ENCODE peak calls at places on chromosomes 5 and 9, in four cellular contexts. One of them, this sample, is unnamed. For H3K4me1, the result is how much of the 10 kb centered on the place peaks cover.

GRCh38 chr9:36492849-36493248 is 79.8 kb upstream of the MELK start:
- DNase-seq in endodermal cell: no peak
- DNase-seq in thoracic aorta: no peak
- DNase-seq in Peyer's patch: no peak
- DNase-seq in this sample: no peak

GRCh38 chr5:5658226-5658625 is 235.7 kb downstream of the ICE1 start:
- DNase-seq in endodermal cell: no peak
- DNase-seq in thoracic aorta: peak
- DNase-seq in Peyer's patch: peak
- DNase-seq in this sample: no peak

GRCh38 chr9:109652971-109653370 is 127.0 kb upstream of the PALM2AKAP2 start:
- DNase-seq in endodermal cell: peak
- DNase-seq in thoracic aorta: no peak
- DNase-seq in Peyer's patch: no peak
- DNase-seq in this sample: no peak

GRCh38 chr5:130333089-130333488 is 428.8 kb downstream of the CHSY3 start:
- DNase-seq in endodermal cell: no peak
- DNase-seq in thoracic aorta: no peak
- DNase-seq in Peyer's patch: no peak
- DNase-seq in this sample: no peak

GRCh38 chr5:136089804-136090203 is 42.8 kb upstream of the SMAD5 start:
- DNase-seq in endodermal cell: peak
- DNase-seq in thoracic aorta: no peak
- DNase-seq in Peyer's patch: no peak
- DNase-seq in this sample: no peak

GRCh38 chr9:33465096-33465495 is 8.6 kb downstream of the NOL6 start:
- DNase-seq in endodermal cell: no peak
- DNase-seq in thoracic aorta: no peak
- DNase-seq in Peyer's patch: no peak
- DNase-seq in this sample: peak

GRCh38 chr5:27130587-27130986 is 92.2 kb upstream of the CDH9 start:
- DNase-seq in endodermal cell: no peak
- DNase-seq in thoracic aorta: no peak
- DNase-seq in Peyer's patch: no peak
- DNase-seq in this sample: no peak

GRCh38 chr5:1547655-1548054 is 23.9 kb upstream of the LPCAT1 start:
- DNase-seq in endodermal cell: no peak
- DNase-seq in thoracic aorta: no peak
- DNase-seq in Peyer's patch: peak
- DNase-seq in this sample: peak

GRCh38 chr9:83544002-83544698 is 5.9 kb upstream of the FRMD3 start:
- DNase-seq in endodermal cell: peak
- DNase-seq in thoracic aorta: no peak
- DNase-seq in Peyer's patch: peak
- DNase-seq in this sample: no peak

GRCh38 chr5:74612059-74612458 is 28.5 kb downstream of the ENC1 start:
- DNase-seq in endodermal cell: no peak
- DNase-seq in thoracic aorta: no peak
- DNase-seq in Peyer's patch: no peak
- DNase-seq in this sample: no peak

GRCh38 chr5:137737349-137738256 is 1.7 kb upstream of the KLHL3 start:
- DNase-seq in endodermal cell: peak
- DNase-seq in thoracic aorta: no peak
- DNase-seq in Peyer's patch: peak
- DNase-seq in this sample: no peak

GRCh38 chr5:81021486-81021885 is 61.3 kb downstream of the RASGRF2 start:
- DNase-seq in endodermal cell: no peak
- DNase-seq in thoracic aorta: no peak
- DNase-seq in Peyer's patch: no peak
- DNase-seq in this sample: no peak

GRCh38 chr9:109451311-109452025 is 46.6 kb downstream of the PTPN3 start:
- DNase-seq in endodermal cell: peak
- DNase-seq in thoracic aorta: no peak
- DNase-seq in Peyer's patch: no peak
- DNase-seq in this sample: no peak

GRCh38 chr5:68141494-68141893 is 74.1 kb upstream of the PIK3R1 start:
- DNase-seq in endodermal cell: no peak
- DNase-seq in thoracic aorta: no peak
- DNase-seq in Peyer's patch: no peak
- DNase-seq in this sample: no peak

GRCh38 chr5:154779105-154779504 is 23.9 kb downstream of the LARP1 start:
- DNase-seq in endodermal cell: no peak
- DNase-seq in thoracic aorta: no peak
- DNase-seq in Peyer's patch: peak
- DNase-seq in this sample: no peak

GRCh38 chr9:15271403-15271802 is 35.6 kb downstream of the TTC39B start:
- DNase-seq in endodermal cell: peak
- DNase-seq in thoracic aorta: no peak
- DNase-seq in Peyer's patch: no peak
- DNase-seq in this sample: no peak

GRCh38 chr5:5983261-5983660 is 395.1 kb downstream of the MED10 start:
- DNase-seq in endodermal cell: no peak
- DNase-seq in thoracic aorta: no peak
- DNase-seq in Peyer's patch: no peak
- DNase-seq in this sample: no peak

GRCh38 chr9:88767504-88767790 is 223.8 kb upstream of the S1PR3 start:
- DNase-seq in endodermal cell: no peak
- DNase-seq in thoracic aorta: no peak
- DNase-seq in Peyer's patch: no peak
- DNase-seq in this sample: no peak

GRCh38 chr5:30331534-30331933 is 862.0 kb upstream of the CDH6 start:
- DNase-seq in endodermal cell: no peak
- DNase-seq in thoracic aorta: no peak
- DNase-seq in Peyer's patch: no peak
- DNase-seq in this sample: no peak

GRCh38 chr5:82601085-82601484 is 322.9 kb upstream of the RPS23 start:
- DNase-seq in endodermal cell: no peak
- DNase-seq in thoracic aorta: no peak
- DNase-seq in Peyer's patch: peak
- DNase-seq in this sample: no peak

GRCh38 chr5:175836741-175837729 is 34.3 kb upstream of the CPLX2 start:
- DNase-seq in endodermal cell: no peak
- DNase-seq in thoracic aorta: no peak
- DNase-seq in Peyer's patch: no peak
- DNase-seq in this sample: no peak

GRCh38 chr9:133359420-133360175 is 3.2 kb downstream of the SURF2 start:
- DNase-seq in endodermal cell: peak
- DNase-seq in thoracic aorta: no peak
- DNase-seq in Peyer's patch: no peak
- DNase-seq in this sample: no peak

GRCh38 chr9:95981741-95982390 is 106.4 kb downstream of the ERCC6L2 start:
- DNase-seq in endodermal cell: no peak
- DNase-seq in thoracic aorta: no peak
- DNase-seq in Peyer's patch: no peak
- DNase-seq in this sample: no peak

GRCh38 chr5:17192191-17192590 is 25.2 kb upstream of the BASP1 start:
- DNase-seq in endodermal cell: no peak
- DNase-seq in thoracic aorta: no peak
- DNase-seq in Peyer's patch: no peak
- DNase-seq in this sample: no peak

DNA sequence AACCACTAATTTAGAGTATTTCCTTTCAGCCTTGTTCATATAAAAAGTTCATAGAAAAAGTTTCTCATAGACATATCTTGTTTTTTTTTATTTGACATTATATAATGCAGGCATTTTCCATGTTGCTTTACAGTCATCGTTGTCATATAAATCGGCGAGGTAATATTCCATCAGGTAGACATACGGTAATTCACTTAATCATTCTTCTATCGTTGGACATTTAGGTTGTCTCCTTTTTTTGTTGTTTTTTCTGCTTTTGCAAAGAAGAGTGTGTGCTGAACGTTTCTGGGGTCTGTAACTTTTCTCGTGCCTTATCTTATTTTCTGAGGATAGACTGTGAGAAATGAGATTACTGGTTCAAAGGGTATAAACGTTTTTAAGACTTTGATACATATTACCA is 283.6 kb downstream of the ARHGAP26 start:
- DNase-seq in endodermal cell: no peak
- DNase-seq in thoracic aorta: no peak
- DNase-seq in Peyer's patch: no peak
- DNase-seq in this sample: no peak
- H3K4me1 ChIP-seq in endodermal cell: under half
- H3K4me1 ChIP-seq in thoracic aorta: under half
- H3K4me1 ChIP-seq in Peyer's patch: under half
- H3K4me1 ChIP-seq in this sample: under half

GRCh38 chr5:13278148-13278547 is 666.3 kb downstream of the DNAH5 start:
- DNase-seq in endodermal cell: no peak
- DNase-seq in thoracic aorta: no peak
- DNase-seq in Peyer's patch: no peak
- DNase-seq in this sample: no peak
- TF ChIP-seq CTCF in endodermal cell: peak
- TF ChIP-seq CTCF in thoracic aorta: no peak
- TF ChIP-seq CTCF in Peyer's patch: no peak
- TF ChIP-seq CTCF in this sample: no peak

DNA sequence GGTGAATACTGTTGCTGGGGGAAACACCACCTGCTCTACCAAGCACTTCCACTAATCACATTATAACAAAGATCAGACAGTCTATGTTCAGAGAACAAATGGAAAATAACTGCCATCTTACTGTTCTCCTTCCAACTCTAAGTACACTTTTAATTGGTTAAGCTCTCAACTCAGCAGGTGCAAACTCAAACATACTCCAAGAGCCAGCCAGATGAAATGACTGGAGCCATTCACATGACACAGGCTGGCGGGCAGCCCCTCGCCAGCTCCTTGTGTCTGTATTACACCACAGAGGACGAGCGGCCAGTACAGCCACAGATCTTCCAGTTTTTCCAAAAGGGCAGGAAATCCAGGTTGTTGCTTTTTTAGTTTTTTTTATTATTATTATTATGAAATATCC is 16.1 kb downstream of the LIFR start:
- DNase-seq in endodermal cell: no peak
- DNase-seq in thoracic aorta: no peak
- DNase-seq in Peyer's patch: no peak
- DNase-seq in this sample: no peak
- H3K4me1 ChIP-seq in endodermal cell: under half
- H3K4me1 ChIP-seq in thoracic aorta: under half
- H3K4me1 ChIP-seq in Peyer's patch: under half
- H3K4me1 ChIP-seq in this sample: under half

DNA sequence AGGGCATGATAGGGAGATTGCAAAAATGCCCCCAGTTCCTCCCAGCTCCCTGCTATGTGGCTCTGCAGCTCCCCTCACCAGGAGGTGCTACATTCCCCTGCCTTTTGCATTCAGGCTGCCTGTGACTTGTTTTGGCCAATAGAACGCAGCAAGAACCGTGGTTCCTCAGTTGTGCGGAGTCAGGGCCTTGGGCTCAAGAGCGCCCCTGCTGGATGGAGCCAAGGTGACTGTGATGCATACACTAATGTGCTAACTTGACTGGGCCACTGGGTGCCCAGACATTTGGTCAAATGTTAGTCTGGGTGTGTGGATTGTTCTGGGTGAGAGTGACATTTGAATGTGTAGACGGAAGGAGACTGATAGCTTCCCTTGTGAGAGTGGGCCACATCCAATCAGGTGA is 123.3 kb upstream of the MVB12B start:
- DNase-seq in endodermal cell: peak
- DNase-seq in thoracic aorta: no peak
- DNase-seq in Peyer's patch: no peak
- DNase-seq in this sample: no peak
- TF ChIP-seq CTCF in endodermal cell: peak
- TF ChIP-seq CTCF in thoracic aorta: no peak
- TF ChIP-seq CTCF in Peyer's patch: no peak
- TF ChIP-seq CTCF in this sample: no peak

DNA sequence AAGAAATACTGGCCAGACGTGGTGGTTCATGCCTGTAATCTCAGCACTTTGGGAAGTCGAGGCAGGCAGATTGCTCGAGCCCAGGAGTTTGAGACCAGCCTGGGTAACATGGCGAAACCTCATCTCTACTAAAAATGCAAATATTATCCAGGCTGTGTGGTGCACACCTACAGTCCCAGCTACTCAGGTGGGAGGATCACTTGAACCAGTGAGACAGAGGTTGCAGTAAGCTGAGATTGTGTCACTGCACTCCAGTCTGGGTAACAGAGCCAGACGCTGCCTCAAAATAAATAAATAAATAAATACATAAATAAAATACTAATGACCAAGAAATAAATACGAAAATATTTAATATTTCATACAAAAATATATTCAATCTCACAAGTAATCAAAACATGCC is 18.8 kb downstream of the KLF9 start:
- DNase-seq in endodermal cell: no peak
- DNase-seq in thoracic aorta: no peak
- DNase-seq in Peyer's patch: no peak
- DNase-seq in this sample: no peak
- H3K4me1 ChIP-seq in endodermal cell: under half
- H3K4me1 ChIP-seq in thoracic aorta: half or more
- H3K4me1 ChIP-seq in Peyer's patch: under half
- H3K4me1 ChIP-seq in this sample: half or more

GRCh38 chr5:14141764-14142163 is 1.4 kb upstream of the TRIO start:
- DNase-seq in endodermal cell: no peak
- DNase-seq in thoracic aorta: no peak
- DNase-seq in Peyer's patch: no peak
- DNase-seq in this sample: no peak

GRCh38 chr5:14143843-14144585 is 872 bp downstream of the TRIO start:
- DNase-seq in endodermal cell: peak
- DNase-seq in thoracic aorta: no peak
- DNase-seq in Peyer's patch: peak
- DNase-seq in this sample: peak

GRCh38 chr5:14142202-14142855 is 813 bp upstream of the TRIO start:
- DNase-seq in endodermal cell: no peak
- DNase-seq in thoracic aorta: no peak
- DNase-seq in Peyer's patch: no peak
- DNase-seq in this sample: no peak

GRCh38 chr5:14143509-14143842 is 334 bp downstream of the TRIO start:
- DNase-seq in endodermal cell: no peak
- DNase-seq in thoracic aorta: no peak
- DNase-seq in Peyer's patch: no peak
- DNase-seq in this sample: no peak

GRCh38 chr5:14142856-14143508 is at the start of gene TRIO:
- DNase-seq in endodermal cell: peak
- DNase-seq in thoracic aorta: peak
- DNase-seq in Peyer's patch: peak
- DNase-seq in this sample: peak
- TF ChIP-seq CTCF in endodermal cell: peak
- TF ChIP-seq CTCF in thoracic aorta: peak
- TF ChIP-seq CTCF in Peyer's patch: no peak
- TF ChIP-seq CTCF in this sample: peak

This sample was measured in suprapubic skin.